ENCODE peak calls at places on chromosomes 4 and X, in four cellular contexts. R is GM12878, N is SK-N-SH, E is K562. M is an unnamed sample.

GRCh38 chrX:153938226-153938786 is 3.5 kb upstream of the NAA10 start:
- DNase-seq in R (no peak), E (no peak), N (no peak), M (no peak)

GRCh38 chr4:25560605-25561004 is 95.0 kb upstream of the SLC34A2 start:
- DNase-seq in R (no peak), N (no peak), E (no peak), M (no peak)

GRCh38 chrX:38886112-38886511 is 84.9 kb downstream of the MID1IP1 start:
- DNase-seq in N (no peak), E (no peak), R (no peak), M (no peak)

GRCh38 chr4:88028961-88029360 is 21.5 kb downstream of the PKD2 start:
- DNase-seq in N (no peak), E (no peak), R (no peak), M (no peak)

GRCh38 chrX:17744896-17745523 is 7.7 kb downstream of the SCML1 start:
- DNase-seq in N (no peak), E (no peak), R (no peak), M (no peak)

GRCh38 chr4:137359691-137360315 is 172.5 kb downstream of the PCDH18 start:
- DNase-seq in N (peak), E (no peak), R (no peak), M (no peak)

GRCh38 chrX:74534569-74535038 is 79.8 kb downstream of the RLIM start:
- DNase-seq in R (peak), E (no peak), N (no peak), M (no peak)

GRCh38 chrX:39309018-39309620 is 507.9 kb downstream of the MID1IP1 start:
- DNase-seq in N (no peak), R (no peak), E (no peak), M (peak)

DNA sequence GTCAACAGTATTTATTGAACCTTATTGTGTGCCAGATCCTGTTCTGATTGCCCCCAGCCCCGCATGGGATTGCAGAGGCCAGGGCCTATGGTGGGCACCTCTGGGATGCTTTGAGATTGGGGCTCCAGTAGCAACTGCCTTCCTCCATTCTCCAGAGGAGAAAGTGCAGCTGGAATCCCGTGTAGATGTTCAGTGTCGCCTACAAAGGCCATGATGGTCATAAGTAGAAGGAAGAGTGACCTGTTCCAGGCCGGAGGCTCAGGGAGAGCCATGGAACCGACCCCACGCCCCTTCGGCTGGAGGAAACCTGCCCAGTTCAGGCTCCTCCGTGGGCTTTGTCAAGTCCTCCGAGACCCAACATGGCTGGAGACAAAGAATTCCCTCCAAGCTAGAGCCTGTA is 287.5 kb downstream of the FBXW7 start:
- DNase-seq in N (no peak), R (no peak), E (no peak), M (no peak)
- H3K27ac ChIP-seq in N (no peak), R (no peak), E (no peak), M (no peak)

DNA sequence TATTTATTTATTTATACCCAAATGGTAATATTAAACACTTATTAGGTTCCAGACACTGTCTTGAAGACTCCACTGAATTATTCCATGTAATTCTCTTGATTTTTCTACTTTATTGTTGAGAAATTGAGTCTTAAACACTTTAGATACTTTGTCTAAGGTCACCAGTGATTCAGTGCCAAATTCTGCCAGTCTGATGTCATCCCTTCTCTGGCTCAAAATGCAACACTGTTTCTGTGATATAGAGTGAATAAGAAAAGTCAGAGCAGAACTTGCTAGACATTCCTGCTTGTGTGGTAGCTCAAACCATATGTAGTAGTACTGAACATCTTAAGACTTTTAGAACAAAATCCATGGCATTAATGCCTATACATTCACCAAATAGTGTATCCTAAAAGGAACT is 164.3 kb downstream of the GABRB1 start:
- DNase-seq in R (no peak), N (no peak), E (no peak), M (no peak)
- TF ChIP-seq GABPA in R (no peak), N (no peak), E (no peak), M (no peak)

DNA sequence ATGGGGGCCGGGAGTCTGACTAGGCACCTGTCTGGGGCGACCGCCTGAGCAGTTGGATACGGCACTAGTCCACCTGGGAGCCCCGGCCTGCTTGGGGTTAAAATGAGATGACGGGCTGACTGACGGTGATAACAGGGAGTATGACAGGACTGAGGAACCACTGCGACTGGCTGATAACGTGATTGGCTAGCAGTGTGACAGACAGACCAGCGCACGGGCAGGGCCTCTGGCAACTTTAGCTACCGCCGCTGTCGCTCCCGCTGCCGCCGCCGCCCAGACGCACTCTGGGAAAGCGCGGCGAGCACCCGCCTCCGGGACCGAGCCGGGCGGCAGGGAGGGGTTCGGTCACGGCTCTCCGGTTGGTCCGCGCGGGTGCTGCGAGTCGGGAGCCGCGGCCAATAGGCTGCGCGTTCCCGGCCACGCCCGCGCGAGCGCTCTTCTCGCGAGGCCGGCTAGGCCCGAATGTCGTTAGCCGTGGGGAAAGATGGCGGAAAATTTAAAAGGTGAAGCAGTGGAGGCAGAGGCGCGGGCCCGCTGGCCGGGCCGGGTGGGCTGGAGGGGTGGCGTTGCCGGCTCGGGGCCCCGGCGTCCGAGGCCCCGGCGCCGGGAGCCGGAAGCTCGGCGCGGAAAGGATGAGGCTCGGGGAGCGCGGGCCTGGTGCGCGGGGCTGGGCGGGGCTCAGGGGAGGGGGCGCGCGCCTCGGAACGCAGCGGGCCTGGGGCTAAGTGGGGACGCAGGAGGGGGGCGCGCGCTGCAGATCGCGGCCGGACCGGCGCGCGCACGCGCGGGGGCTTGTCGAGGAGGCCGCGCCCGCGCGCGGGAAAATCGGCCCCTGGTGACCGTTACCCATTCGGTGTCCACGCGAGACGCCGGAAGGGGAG is at the start of gene SUV39H1:
- DNase-seq in N (peak), E (peak), R (peak), M (peak)
- TF ChIP-seq REST in N (no peak), E (no peak), R (no peak), M (peak)

GRCh38 chr4:185921583-185922555 is 109.9 kb upstream of the SORBS2 start:
- DNase-seq in R (no peak), E (no peak), N (no peak), M (no peak)
- H3K27ac ChIP-seq in R (no peak), E (no peak), N (no peak), M (no peak)

GRCh38 chr4:125518281-125518680 is 203.5 kb downstream of the FAT4 start:
- DNase-seq in E (no peak), N (no peak), R (no peak), M (no peak)

GRCh38 chr4:125520258-125520990 is 205.7 kb downstream of the FAT4 start:
- DNase-seq in R (no peak), N (no peak), E (no peak), M (no peak)

GRCh38 chr4:125519376-125520171 is 204.8 kb downstream of the FAT4 start:
- DNase-seq in N (no peak), R (no peak), E (no peak), M (no peak)

GRCh38 chr4:125515016-125515415 is 200.3 kb downstream of the FAT4 start:
- DNase-seq in N (no peak), E (no peak), R (no peak), M (no peak)

GRCh38 chr4:125517831-125518230 is 203.1 kb downstream of the FAT4 start:
- DNase-seq in E (no peak), N (no peak), R (no peak), M (no peak)
- TF ChIP-seq GABPA in E (no peak), N (no peak), R (no peak), M (no peak)

DNA sequence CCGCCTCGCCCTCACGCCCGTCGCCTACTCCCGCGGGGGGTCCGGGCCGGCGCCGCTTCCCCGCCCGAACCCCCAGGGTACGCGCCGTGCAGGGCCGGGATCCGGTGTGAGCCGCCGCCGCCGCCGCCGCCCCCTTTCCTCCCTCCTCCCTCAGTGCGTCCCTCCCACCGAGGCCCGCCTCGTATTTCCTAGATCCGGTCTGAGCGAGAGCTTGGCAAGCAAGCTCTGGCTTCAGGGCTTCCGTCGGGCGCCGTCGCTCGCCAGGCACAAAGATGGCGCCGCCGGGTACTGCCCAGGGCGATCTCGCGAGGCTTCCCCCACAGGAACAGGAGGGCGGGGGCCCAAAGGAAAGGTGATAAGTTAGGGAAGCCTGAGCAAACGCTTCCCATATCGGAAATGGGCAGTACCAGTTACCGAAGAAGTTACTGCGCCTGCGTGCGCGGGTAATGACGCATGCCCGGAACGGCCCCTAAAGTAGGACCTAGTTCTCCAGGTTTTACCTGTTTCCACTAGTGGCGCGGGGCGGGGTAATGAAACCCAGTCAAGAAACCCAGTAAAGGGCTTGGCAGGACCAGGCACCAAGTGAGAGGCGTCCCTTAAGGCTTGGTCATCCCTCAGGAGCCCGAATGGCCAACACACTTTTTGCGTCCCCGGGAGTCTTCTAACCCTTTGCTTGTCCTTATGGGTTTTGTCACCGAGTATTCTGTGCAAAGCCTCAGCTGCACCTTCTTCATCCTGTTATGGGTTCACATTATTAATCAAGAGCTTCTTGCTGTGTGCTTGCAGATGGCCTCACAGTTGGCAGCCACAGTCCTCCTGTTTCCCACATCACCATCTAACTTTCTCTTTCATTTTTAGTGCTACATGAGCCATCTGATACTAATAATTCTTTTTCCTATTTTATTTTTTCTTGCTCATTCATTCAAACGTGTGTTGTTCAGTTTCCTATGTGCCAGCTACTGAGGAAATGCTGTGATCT is at the start of gene TAB3:
- DNase-seq in E (peak), N (peak), R (peak), M (peak)
- TF ChIP-seq REST in E (no peak), N (no peak), R (no peak), M (no peak)

DNA sequence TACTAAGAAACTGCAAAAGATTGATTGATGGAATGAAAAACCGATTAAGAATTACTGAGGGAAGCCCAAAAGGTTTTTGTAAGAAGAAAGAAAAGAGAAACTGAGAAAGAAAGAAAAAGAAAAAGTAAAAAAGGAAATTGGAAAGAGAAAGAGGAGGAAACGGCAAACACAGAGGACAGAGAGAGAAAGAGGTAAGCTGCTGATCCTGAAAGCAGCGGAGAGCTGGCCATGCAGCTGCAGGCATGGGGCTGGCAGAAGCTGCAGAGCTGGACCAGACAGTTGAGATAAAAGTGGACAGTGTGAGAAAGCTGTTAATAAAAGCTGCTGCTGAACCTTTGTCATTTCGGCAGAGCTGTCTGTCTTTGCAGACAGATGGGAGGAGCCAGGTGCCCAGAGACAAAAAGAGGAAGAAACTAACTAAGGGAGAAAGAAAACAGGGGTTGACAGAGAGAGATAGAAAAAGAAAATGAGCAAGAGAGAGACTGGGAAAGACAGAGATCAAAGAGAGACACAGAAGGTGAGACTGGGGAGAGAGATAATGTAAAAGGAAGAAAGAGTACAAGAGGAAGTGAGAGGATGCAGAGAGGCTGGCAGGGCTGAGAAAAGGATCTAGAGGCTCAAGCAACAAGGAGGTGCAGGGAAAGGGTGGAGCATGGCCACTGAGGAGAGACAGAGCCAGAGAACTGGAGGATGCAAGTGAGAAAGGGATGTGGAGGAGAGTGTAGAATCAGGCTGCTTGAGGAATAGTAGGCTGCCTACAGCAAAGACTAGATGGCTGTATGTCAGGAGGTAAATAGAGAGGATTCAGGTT is 376.9 kb upstream of the FGF16 start:
- DNase-seq in E (no peak), R (no peak), N (no peak), M (peak)
- H3K27ac ChIP-seq in E (no peak), R (no peak), N (no peak), M (no peak)

GRCh38 chr4:140061194-140061593 is 92.8 kb downstream of the MAML3 start:
- DNase-seq in E (no peak), R (no peak), N (no peak), M (no peak)

GRCh38 chr4:140056015-140056414 is 98.0 kb downstream of the MAML3 start:
- DNase-seq in R (no peak), E (no peak), N (no peak), M (no peak)

GRCh38 chr4:140061883-140062282 is 92.1 kb downstream of the MAML3 start:
- DNase-seq in N (no peak), R (no peak), E (no peak), M (no peak)

GRCh38 chr4:140057693-140058092 is 96.3 kb downstream of the MAML3 start:
- DNase-seq in E (no peak), R (no peak), N (no peak), M (peak)

DNA sequence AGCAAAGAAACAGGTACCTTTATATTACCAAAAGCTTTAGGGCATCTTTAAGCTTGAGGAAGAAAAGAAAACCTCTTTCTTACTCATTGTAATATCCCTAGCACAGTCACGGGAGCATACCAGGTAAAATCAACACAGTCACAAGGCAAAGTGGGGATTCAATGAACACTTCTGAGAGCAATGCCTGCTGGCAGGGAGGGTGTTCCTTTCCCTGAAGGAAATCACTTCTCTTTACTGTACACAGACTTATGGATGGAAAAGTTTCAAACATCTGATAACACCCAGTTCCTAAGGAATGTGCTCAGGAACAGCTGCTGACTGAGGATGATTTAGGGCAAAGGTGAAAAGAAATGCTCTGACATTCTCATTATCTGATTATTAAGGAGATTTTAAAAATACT is 94.8 kb downstream of the MAML3 start:
- DNase-seq in R (no peak), N (no peak), E (no peak), M (no peak)
- TF ChIP-seq GABPA in R (no peak), N (no peak), E (no peak), M (no peak)